ENCODE peak calls at places on chromosomes 12 and 14, in eight cellular contexts. One of them, this sample, is unnamed.

GRCh38 chr14:99677231-99677891 is 6.7 kb upstream of the CYP46A1 start:
- DNase-seq in A549: no peak
- DNase-seq in Peyer's patch: no peak
- DNase-seq in left ventricle myocardium inferior: no peak
- DNase-seq in fibroblast of lung: no peak
- DNase-seq in tibial nerve: no peak
- DNase-seq in pancreas: no peak
- DNase-seq in heart left ventricle: peak; percentile 56
- DNase-seq in this sample: no peak

GRCh38 chr12:125092872-125093680 is 27.8 kb downstream of the AACS start:
- DNase-seq in A549: no peak
- DNase-seq in Peyer's patch: no peak
- DNase-seq in left ventricle myocardium inferior: peak; percentile 59
- DNase-seq in fibroblast of lung: peak; percentile 61
- DNase-seq in tibial nerve: no peak
- DNase-seq in pancreas: no peak
- DNase-seq in heart left ventricle: no peak
- DNase-seq in this sample: no peak

GRCh38 chr14:70448633-70449032 is 3.3 kb upstream of the ADAM21 start:
- DNase-seq in A549: no peak
- DNase-seq in Peyer's patch: no peak
- DNase-seq in left ventricle myocardium inferior: no peak
- DNase-seq in fibroblast of lung: peak; percentile 73
- DNase-seq in tibial nerve: no peak
- DNase-seq in pancreas: no peak
- DNase-seq in heart left ventricle: no peak
- DNase-seq in this sample: no peak

GRCh38 chr14:103196716-103197115 is 73.5 kb downstream of the TNFAIP2 start:
- DNase-seq in A549: no peak
- DNase-seq in Peyer's patch: no peak
- DNase-seq in left ventricle myocardium inferior: no peak
- DNase-seq in fibroblast of lung: no peak
- DNase-seq in tibial nerve: no peak
- DNase-seq in pancreas: no peak
- DNase-seq in heart left ventricle: no peak
- DNase-seq in this sample: no peak

GRCh38 chr12:46998811-46999368 is 80.5 kb upstream of the PCED1B start:
- DNase-seq in A549: no peak
- DNase-seq in Peyer's patch: no peak
- DNase-seq in left ventricle myocardium inferior: no peak
- DNase-seq in fibroblast of lung: peak; percentile 22
- DNase-seq in tibial nerve: no peak
- DNase-seq in pancreas: no peak
- DNase-seq in heart left ventricle: no peak
- DNase-seq in this sample: no peak

GRCh38 chr12:132124766-132125425 is 19.2 kb downstream of the DDX51 start:
- DNase-seq in A549: no peak
- DNase-seq in Peyer's patch: no peak
- DNase-seq in left ventricle myocardium inferior: no peak
- DNase-seq in fibroblast of lung: no peak
- DNase-seq in tibial nerve: no peak
- DNase-seq in pancreas: no peak
- DNase-seq in heart left ventricle: no peak
- DNase-seq in this sample: no peak

GRCh38 chr12:109710279-109710746 is 3.3 kb upstream of the FAM222A start:
- DNase-seq in A549: no peak
- DNase-seq in Peyer's patch: no peak
- DNase-seq in left ventricle myocardium inferior: no peak
- DNase-seq in fibroblast of lung: no peak
- DNase-seq in tibial nerve: no peak
- DNase-seq in pancreas: no peak
- DNase-seq in heart left ventricle: no peak
- DNase-seq in this sample: no peak

GRCh38 chr12:132448453-132448800 is 41.5 kb upstream of the FBRSL1 start:
- DNase-seq in A549: no peak
- DNase-seq in Peyer's patch: no peak
- DNase-seq in left ventricle myocardium inferior: no peak
- DNase-seq in fibroblast of lung: no peak
- DNase-seq in tibial nerve: no peak
- DNase-seq in pancreas: no peak
- DNase-seq in heart left ventricle: peak; percentile 15
- DNase-seq in this sample: no peak

GRCh38 chr12:86623267-86623666 is 367.1 kb upstream of the MGAT4C start:
- DNase-seq in A549: no peak
- DNase-seq in Peyer's patch: no peak
- DNase-seq in left ventricle myocardium inferior: no peak
- DNase-seq in fibroblast of lung: peak; percentile 19
- DNase-seq in tibial nerve: no peak
- DNase-seq in pancreas: no peak
- DNase-seq in heart left ventricle: no peak
- DNase-seq in this sample: no peak

GRCh38 chr14:20652996-20653975 is 11.8 kb upstream of the OR6S1 start:
- DNase-seq in A549: peak; percentile 64
- DNase-seq in Peyer's patch: no peak
- DNase-seq in left ventricle myocardium inferior: no peak
- DNase-seq in fibroblast of lung: peak; percentile 72
- DNase-seq in tibial nerve: no peak
- DNase-seq in pancreas: peak; percentile 52
- DNase-seq in heart left ventricle: no peak
- DNase-seq in this sample: peak; percentile 53

GRCh38 chr14:61184117-61184516 is 97.0 kb downstream of the TMEM30B start:
- DNase-seq in A549: no peak
- DNase-seq in Peyer's patch: no peak
- DNase-seq in left ventricle myocardium inferior: no peak
- DNase-seq in fibroblast of lung: peak; percentile 95
- DNase-seq in tibial nerve: no peak
- DNase-seq in pancreas: no peak
- DNase-seq in heart left ventricle: no peak
- DNase-seq in this sample: no peak

GRCh38 chr14:60760648-60761364 is 26.2 kb downstream of the MNAT1 start:
- DNase-seq in A549: no peak
- DNase-seq in Peyer's patch: no peak
- DNase-seq in left ventricle myocardium inferior: no peak
- DNase-seq in fibroblast of lung: no peak
- DNase-seq in tibial nerve: no peak
- DNase-seq in pancreas: no peak
- DNase-seq in heart left ventricle: no peak
- DNase-seq in this sample: no peak

GRCh38 chr12:18296909-18297280 is 35.6 kb downstream of the PIK3C2G start:
- DNase-seq in A549: no peak
- DNase-seq in Peyer's patch: no peak
- DNase-seq in left ventricle myocardium inferior: no peak
- DNase-seq in fibroblast of lung: no peak
- DNase-seq in tibial nerve: no peak
- DNase-seq in pancreas: no peak
- DNase-seq in heart left ventricle: no peak
- DNase-seq in this sample: no peak

GRCh38 chr12:11085419-11085818 is 6.7 kb downstream of the TAS2R43 start:
- DNase-seq in A549: no peak
- DNase-seq in Peyer's patch: no peak
- DNase-seq in left ventricle myocardium inferior: no peak
- DNase-seq in fibroblast of lung: no peak
- DNase-seq in tibial nerve: no peak
- DNase-seq in pancreas: no peak
- DNase-seq in heart left ventricle: no peak
- DNase-seq in this sample: peak; percentile 21

GRCh38 chr12:25653487-25654175 is 100.5 kb upstream of the LMNTD1 start:
- DNase-seq in A549: no peak
- DNase-seq in Peyer's patch: no peak
- DNase-seq in left ventricle myocardium inferior: no peak
- DNase-seq in fibroblast of lung: no peak
- DNase-seq in tibial nerve: no peak
- DNase-seq in pancreas: no peak
- DNase-seq in heart left ventricle: peak; percentile 66
- DNase-seq in this sample: no peak

GRCh38 chr14:77161011-77161410 is 19.4 kb upstream of the ZDHHC22 start:
- DNase-seq in A549: no peak
- DNase-seq in Peyer's patch: no peak
- DNase-seq in left ventricle myocardium inferior: no peak
- DNase-seq in fibroblast of lung: no peak
- DNase-seq in tibial nerve: no peak
- DNase-seq in pancreas: no peak
- DNase-seq in heart left ventricle: no peak
- DNase-seq in this sample: no peak

DNA sequence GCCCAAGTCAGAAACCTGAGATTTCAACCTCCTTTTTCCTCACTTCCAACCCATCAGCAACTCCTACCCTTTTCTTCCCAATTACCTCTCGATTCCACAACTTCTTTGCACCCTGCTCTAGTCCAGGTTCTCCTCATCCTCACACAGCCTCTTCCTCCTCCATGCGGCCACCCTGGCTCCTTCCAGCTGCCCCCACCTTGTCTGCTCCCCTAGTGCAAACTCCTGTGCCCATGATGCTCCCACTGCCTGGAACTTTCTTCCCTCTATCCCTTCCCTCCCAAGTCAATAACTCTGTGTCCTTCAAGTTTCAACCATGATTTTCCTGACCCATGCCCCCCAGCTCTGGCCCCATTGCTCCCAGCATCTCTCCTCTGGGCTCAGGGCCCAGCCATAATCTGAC is 17.3 kb downstream of the SELPLG start:
- DNase-seq in A549: no peak
- DNase-seq in Peyer's patch: no peak
- DNase-seq in left ventricle myocardium inferior: no peak
- DNase-seq in fibroblast of lung: no peak
- DNase-seq in tibial nerve: no peak
- DNase-seq in pancreas: no peak
- DNase-seq in heart left ventricle: no peak
- DNase-seq in this sample: no peak
- H3K4me1 ChIP-seq in A549: peaks cover 22% of the 10 kb centered on the region
- H3K4me1 ChIP-seq in Peyer's patch: peaks cover 10% of the 10 kb centered on the region
- H3K4me1 ChIP-seq in left ventricle myocardium inferior: peaks cover 8% of the 10 kb centered on the region
- H3K4me1 ChIP-seq in fibroblast of lung: peaks cover 16% of the 10 kb centered on the region
- H3K4me1 ChIP-seq in tibial nerve: peaks cover 37% of the 10 kb centered on the region
- H3K4me1 ChIP-seq in pancreas: no peaks in the 10 kb centered on the region
- H3K4me1 ChIP-seq in heart left ventricle: no peaks in the 10 kb centered on the region
- H3K4me1 ChIP-seq in this sample: peaks cover 36% of the 10 kb centered on the region

DNA sequence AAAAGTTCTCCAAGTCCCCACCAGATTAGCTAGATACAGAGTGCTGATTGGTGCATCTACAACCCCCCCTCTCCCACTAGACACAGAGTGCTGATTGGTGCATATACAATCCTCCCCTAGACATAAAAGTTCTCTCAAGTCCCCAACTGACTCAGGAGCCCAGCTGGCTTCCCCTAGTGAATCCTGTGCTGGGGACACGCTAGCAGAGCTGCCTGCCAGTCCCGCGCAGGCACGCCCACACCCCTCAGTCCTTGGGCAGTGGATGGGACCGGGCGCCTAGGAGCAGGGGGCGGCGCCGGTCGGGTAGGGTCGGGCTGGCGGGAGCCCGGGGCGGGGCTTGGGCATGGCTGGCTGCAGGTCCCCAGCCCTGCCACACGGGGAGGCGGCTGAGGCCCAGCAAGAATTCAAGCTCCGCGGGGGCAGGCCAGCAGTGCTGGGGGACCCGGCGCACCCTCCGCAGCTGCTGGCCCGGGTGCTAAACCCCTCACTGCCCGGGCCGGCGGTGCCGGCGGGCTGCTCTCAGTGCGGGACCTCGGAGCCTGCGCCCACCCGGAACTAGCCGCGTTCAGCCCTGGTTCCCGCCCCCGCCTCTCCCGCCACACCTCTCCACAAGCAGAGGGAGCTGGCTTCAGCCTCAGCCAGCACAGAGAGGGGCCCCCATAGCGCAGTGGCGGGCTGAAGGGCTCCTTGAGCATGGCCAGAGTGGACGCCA is 64.3 kb upstream of the DDHD1 start:
- DNase-seq in A549: peak; percentile 55
- DNase-seq in Peyer's patch: peak; percentile 73
- DNase-seq in left ventricle myocardium inferior: peak; percentile 68
- DNase-seq in fibroblast of lung: peak; percentile 51
- DNase-seq in tibial nerve: peak; percentile 50
- DNase-seq in pancreas: peak; percentile 80
- DNase-seq in heart left ventricle: peak; percentile 86
- DNase-seq in this sample: peak; percentile 79
- H3K27ac ChIP-seq in A549: peak overlapping the region; percentile 76
- H3K27ac ChIP-seq in Peyer's patch: peak overlapping the region; percentile 16
- H3K27ac ChIP-seq in left ventricle myocardium inferior: peak overlapping the region; percentile 64
- H3K27ac ChIP-seq in fibroblast of lung: no peak overlapping the region
- H3K27ac ChIP-seq in tibial nerve: peak overlapping the region; percentile 71
- H3K27ac ChIP-seq in pancreas: peak overlapping the region; percentile 46
- H3K27ac ChIP-seq in heart left ventricle: no peak overlapping the region
- H3K27ac ChIP-seq in this sample: no peak overlapping the region

DNA sequence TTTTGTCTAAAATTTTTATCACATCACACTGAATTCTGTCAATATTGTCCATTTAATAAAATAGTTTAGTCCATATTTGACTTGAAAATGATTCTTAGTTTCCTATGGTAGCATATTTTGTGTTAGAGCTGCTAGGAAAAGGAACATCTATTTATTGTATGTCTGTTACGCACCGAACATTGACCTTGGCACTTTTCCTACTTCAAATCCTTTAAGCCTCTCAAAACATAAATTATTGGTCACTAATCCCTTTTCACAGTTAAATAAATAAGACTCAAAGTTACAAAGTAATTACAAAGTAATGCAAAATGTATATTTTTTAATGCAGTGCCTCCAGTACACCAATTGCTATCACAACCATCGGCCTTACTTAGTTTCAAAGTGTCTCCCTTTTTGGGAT is 28.5 kb downstream of the DCN start:
- DNase-seq in A549: no peak
- DNase-seq in Peyer's patch: no peak
- DNase-seq in left ventricle myocardium inferior: no peak
- DNase-seq in fibroblast of lung: no peak
- DNase-seq in tibial nerve: no peak
- DNase-seq in pancreas: no peak
- DNase-seq in heart left ventricle: no peak
- DNase-seq in this sample: no peak
- H3K4me1 ChIP-seq in A549: no peaks in the 10 kb centered on the region
- H3K4me1 ChIP-seq in Peyer's patch: no peaks in the 10 kb centered on the region
- H3K4me1 ChIP-seq in left ventricle myocardium inferior: no peaks in the 10 kb centered on the region
- H3K4me1 ChIP-seq in fibroblast of lung: no peaks in the 10 kb centered on the region
- H3K4me1 ChIP-seq in tibial nerve: peaks cover 17% of the 10 kb centered on the region
- H3K4me1 ChIP-seq in pancreas: no peaks in the 10 kb centered on the region
- H3K4me1 ChIP-seq in heart left ventricle: no peaks in the 10 kb centered on the region
- H3K4me1 ChIP-seq in this sample: no peaks in the 10 kb centered on the region

GRCh38 chr12:106113446-106114083 is 25.2 kb downstream of the NUAK1 start:
- DNase-seq in A549: no peak
- DNase-seq in Peyer's patch: no peak
- DNase-seq in left ventricle myocardium inferior: no peak
- DNase-seq in fibroblast of lung: no peak
- DNase-seq in tibial nerve: no peak
- DNase-seq in pancreas: no peak
- DNase-seq in heart left ventricle: no peak
- DNase-seq in this sample: no peak

GRCh38 chr12:106115450-106115849 is 23.3 kb downstream of the NUAK1 start:
- DNase-seq in A549: no peak
- DNase-seq in Peyer's patch: no peak
- DNase-seq in left ventricle myocardium inferior: no peak
- DNase-seq in fibroblast of lung: no peak
- DNase-seq in tibial nerve: no peak
- DNase-seq in pancreas: no peak
- DNase-seq in heart left ventricle: no peak
- DNase-seq in this sample: no peak

GRCh38 chr12:106112094-106112822 is 26.5 kb downstream of the NUAK1 start:
- DNase-seq in A549: no peak
- DNase-seq in Peyer's patch: no peak
- DNase-seq in left ventricle myocardium inferior: no peak
- DNase-seq in fibroblast of lung: no peak
- DNase-seq in tibial nerve: no peak
- DNase-seq in pancreas: no peak
- DNase-seq in heart left ventricle: no peak
- DNase-seq in this sample: no peak

GRCh38 chr12:106113042-106113441 is 25.7 kb downstream of the NUAK1 start:
- DNase-seq in A549: no peak
- DNase-seq in Peyer's patch: no peak
- DNase-seq in left ventricle myocardium inferior: no peak
- DNase-seq in fibroblast of lung: no peak
- DNase-seq in tibial nerve: no peak
- DNase-seq in pancreas: no peak
- DNase-seq in heart left ventricle: no peak
- DNase-seq in this sample: no peak

GRCh38 chr12:106114084-106115068 is 24.4 kb downstream of the NUAK1 start:
- DNase-seq in A549: no peak
- DNase-seq in Peyer's patch: no peak
- DNase-seq in left ventricle myocardium inferior: no peak
- DNase-seq in fibroblast of lung: peak; percentile 67
- DNase-seq in tibial nerve: no peak
- DNase-seq in pancreas: no peak
- DNase-seq in heart left ventricle: no peak
- DNase-seq in this sample: no peak
- H3K27ac ChIP-seq in A549: peak overlapping the region; percentile 87
- H3K27ac ChIP-seq in Peyer's patch: peak overlapping the region; percentile 40
- H3K27ac ChIP-seq in left ventricle myocardium inferior: peak overlapping the region; percentile 98
- H3K27ac ChIP-seq in fibroblast of lung: no peak overlapping the region
- H3K27ac ChIP-seq in tibial nerve: peak overlapping the region; percentile 84
- H3K27ac ChIP-seq in pancreas: no peak overlapping the region
- H3K27ac ChIP-seq in heart left ventricle: peak overlapping the region; percentile 30
- H3K27ac ChIP-seq in this sample: no peak overlapping the region

This sample was measured in CD4-positive, CD25-positive, alpha-beta regulatory T cell.